ENCODE peak calls at places on chromosomes 6 and 20, in five cellular contexts. Y is mammary epithelial cell, Q is neural progenitor cell, D is GM23338, G is PC-9. F is an unnamed sample. For H3K27me3, the result is how much of the 10 kb centered on the place peaks cover.

GRCh38 chr6:130851026-130851425 is 23.8 kb downstream of the SMLR1 start:
- DNase-seq in G (no peak), Y (no peak), Q (no peak), D (no peak), F (no peak)

GRCh38 chr20:44930517-44931168 is 20.8 kb downstream of the PABPC1L start:
- DNase-seq in Y (no peak), Q (no peak), G (no peak), D (no peak), F (no peak)

GRCh38 chr20:41446471-41446870 is 79.9 kb upstream of the EMILIN3 start:
- DNase-seq in Q (no peak), D (no peak), Y (no peak), G (no peak), F (no peak)

GRCh38 chr6:90000864-90001731 is 106.8 kb downstream of the GJA10 start:
- DNase-seq in D (no peak), Y (peak), Q (no peak), G (no peak), F (peak)

GRCh38 chr6:149043476-149044130 is 273.9 kb upstream of the TAB2 start:
- DNase-seq in D (peak), Q (peak), G (no peak), Y (no peak), F (peak)

GRCh38 chr20:53080969-53081871 is 109.1 kb downstream of the TSHZ2 start:
- DNase-seq in Q (no peak), Y (peak), D (no peak), G (no peak), F (no peak)

GRCh38 chr6:71481021-71481420 is 192.4 kb downstream of the OGFRL1 start:
- DNase-seq in Q (no peak), D (no peak), G (no peak), Y (no peak), F (no peak)

GRCh38 chr20:4082406-4083102 is 67.2 kb upstream of the RNF24 start:
- DNase-seq in Q (peak), Y (peak), D (peak), G (peak), F (peak)

GRCh38 chr20:37956099-37956498 is 53.2 kb downstream of the VSTM2L start:
- DNase-seq in G (no peak), Y (no peak), D (no peak), Q (no peak), F (peak)

GRCh38 chr6:105374010-105374420 is 28.9 kb downstream of the PREP start:
- DNase-seq in Q (no peak), G (peak), D (no peak), Y (peak), F (peak)

GRCh38 chr20:58625585-58625984 is 25.5 kb upstream of the STX16 start:
- DNase-seq in Y (no peak), Q (no peak), G (no peak), D (no peak), F (no peak)

GRCh38 chr20:18504479-18505060 is 3.2 kb upstream of the SEC23B start:
- DNase-seq in Q (no peak), D (peak), Y (no peak), G (no peak), F (no peak)

GRCh38 chr20:42945194-42945593 is 244.5 kb downstream of the PTPRT start:
- DNase-seq in D (no peak), G (no peak), Y (no peak), Q (peak), F (no peak)

GRCh38 chr20:51542033-51542893 is at the start of gene NFATC2:
- DNase-seq in Y (no peak), D (peak), Q (peak), G (no peak), F (no peak)

GRCh38 chr6:25180630-25181375 is 98.4 kb upstream of the CARMIL1 start:
- DNase-seq in G (no peak), Q (no peak), D (no peak), Y (no peak), F (no peak)

GRCh38 chr20:64143018-64143801 is 21.0 kb upstream of the MYT1 start:
- DNase-seq in Q (peak), D (no peak), Y (no peak), G (no peak), F (no peak)

GRCh38 chr6:89368107-89368506 is 15.6 kb upstream of the UBE2J1 start:
- DNase-seq in Y (peak), Q (peak), G (no peak), D (peak), F (peak)

GRCh38 chr6:23659125-23659524 is 466.9 kb upstream of the NRSN1 start:
- DNase-seq in Q (peak), Y (no peak), G (no peak), D (peak), F (peak)

DNA sequence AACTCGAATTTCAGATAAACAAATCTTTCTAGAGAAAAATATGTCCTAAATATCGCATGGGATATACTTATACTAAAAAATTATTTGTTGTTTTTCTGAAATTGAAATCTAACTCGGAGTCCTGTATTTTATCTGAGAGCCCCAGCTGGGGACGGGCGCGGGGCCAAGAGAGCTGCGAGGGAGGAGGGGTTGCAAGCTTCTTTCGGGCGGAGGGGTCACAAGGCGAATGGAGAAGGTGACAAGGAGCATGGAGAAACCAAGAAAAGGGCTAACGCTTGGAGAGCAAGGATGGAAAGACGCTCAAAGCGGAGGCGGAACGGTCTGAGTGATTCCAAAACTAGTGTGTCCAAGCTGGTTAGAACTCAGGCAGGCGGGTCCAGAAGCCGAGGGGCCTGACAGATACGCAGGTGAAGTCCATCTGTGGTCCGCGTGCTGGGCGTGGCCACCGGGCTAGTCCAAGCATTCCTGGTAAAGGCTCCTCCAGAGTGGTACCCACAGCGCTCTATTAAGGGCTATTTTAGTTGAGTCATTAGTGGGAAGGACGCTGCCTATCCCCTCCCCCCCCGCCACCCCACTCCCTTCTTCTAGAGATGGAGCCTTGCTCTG is 41.5 kb upstream of the ZNFX1 start:
- DNase-seq in Y (no peak), G (no peak), D (peak), Q (no peak), F (no peak)
- TF ChIP-seq EZH2 in Y (no peak), G (no peak), D (peak), Q (peak), F (no peak)

GRCh38 chr6:30044630-30045029 is 16.4 kb upstream of the POLR1H start:
- DNase-seq in G (peak), Y (peak), D (no peak), Q (no peak), F (no peak)
- H3K27me3 ChIP-seq in G (under half), Y (under half), D (under half), Q (under half), F (under half)

DNA sequence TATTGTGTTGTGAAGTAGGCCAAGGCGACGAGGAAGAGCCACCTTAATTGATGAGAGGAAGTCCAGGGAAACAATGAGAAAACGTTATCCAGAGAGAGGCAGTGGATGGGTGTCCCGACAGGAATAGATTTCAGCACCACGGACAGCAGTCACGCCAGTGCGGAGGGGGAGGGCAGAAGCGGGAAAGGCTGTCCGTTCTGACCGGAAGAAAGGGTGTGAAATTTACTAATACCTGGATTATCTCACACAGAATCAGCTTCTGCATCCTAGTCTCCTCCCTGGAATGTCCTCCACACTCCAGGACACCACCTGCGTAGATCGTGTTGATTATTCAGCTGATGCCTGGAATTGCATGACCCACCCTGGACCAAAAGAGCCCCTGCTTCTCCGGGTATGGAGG is 7.4 kb upstream of the BPIFA3 start:
- DNase-seq in G (peak), Q (peak), Y (peak), D (peak), F (peak)
- TF ChIP-seq EZH2 in G (no peak), Q (no peak), Y (no peak), D (no peak), F (no peak)

GRCh38 chr6:28767133-28767532 is 156.7 kb downstream of the TRIM27 start:
- DNase-seq in Y (no peak), Q (no peak), G (no peak), D (no peak), F (no peak)

GRCh38 chr6:28765978-28766351 is 157.8 kb downstream of the TRIM27 start:
- DNase-seq in Y (no peak), Q (peak), D (no peak), G (no peak), F (no peak)

GRCh38 chr6:28767691-28768090 is 156.1 kb downstream of the TRIM27 start:
- DNase-seq in G (no peak), Q (no peak), D (no peak), Y (no peak), F (no peak)

GRCh38 chr6:28764761-28765282 is 159.0 kb downstream of the TRIM27 start:
- DNase-seq in G (no peak), Y (no peak), D (no peak), Q (no peak), F (no peak)

DNA sequence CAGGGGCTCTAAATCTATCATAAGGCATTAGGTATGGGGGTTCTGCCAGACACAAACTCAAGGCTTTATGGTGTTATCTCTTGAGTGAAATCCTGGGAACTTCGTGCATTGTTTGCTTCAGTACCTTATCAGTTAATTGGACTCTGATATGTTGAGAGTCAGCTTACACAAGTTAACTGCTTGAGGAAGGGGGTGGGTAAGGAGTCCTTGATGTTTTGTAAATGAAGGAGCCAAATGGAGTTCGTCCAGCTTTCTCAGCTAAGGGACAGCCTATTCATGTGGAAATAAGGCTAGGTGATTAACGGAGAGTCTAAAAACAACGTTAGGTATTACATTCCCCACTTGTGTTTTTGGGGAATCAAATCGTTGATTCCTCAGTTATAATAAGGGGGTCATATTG is 157.4 kb downstream of the TRIM27 start:
- DNase-seq in G (no peak), D (peak), Y (no peak), Q (no peak), F (no peak)
- H3K27me3 ChIP-seq in G (under half), D (half or more), Y (half or more), Q (half or more), F (under half)

DNA sequence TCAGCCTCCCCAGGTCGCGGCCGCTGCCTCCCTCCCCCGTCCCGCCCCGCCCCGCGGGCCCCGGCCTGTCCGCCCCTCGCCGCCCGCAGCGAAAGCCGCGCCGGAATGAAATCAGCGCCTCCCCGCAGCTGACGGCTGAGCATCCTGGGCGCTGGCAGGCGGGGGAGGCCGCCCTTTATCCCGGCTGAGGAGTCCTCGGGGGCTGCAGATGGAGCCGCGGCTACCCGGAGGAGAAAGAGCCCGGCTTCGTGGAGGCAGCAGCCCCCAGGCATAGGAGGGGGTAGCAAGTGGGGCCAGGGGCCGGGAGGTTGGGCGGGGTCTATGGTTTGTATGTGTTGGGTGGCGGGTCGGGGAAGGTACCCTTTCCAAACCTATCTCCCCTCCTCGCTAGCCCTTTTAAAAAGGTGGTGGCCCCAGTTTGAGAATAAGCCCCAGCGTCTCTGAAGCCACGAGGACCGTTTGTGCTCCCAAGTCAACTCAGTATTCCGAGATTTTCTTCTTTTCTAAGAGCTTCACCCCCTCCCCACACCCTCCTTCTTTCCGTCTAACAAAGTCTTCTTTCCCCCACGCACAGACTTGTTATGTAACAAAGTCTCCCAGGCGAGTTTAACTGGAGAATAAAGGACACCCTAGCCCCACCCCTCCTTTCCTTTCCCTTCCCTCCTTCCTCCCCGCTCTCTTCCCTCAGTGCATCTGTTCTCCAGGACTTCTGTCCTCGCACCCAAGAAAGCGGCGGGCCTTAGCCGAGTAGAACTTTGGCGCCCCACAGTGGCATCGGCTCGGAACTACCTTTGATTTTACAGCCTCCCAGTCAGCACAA is 11.0 kb downstream of the POU3F2 start:
- DNase-seq in G (no peak), Q (peak), D (peak), Y (peak), F (peak)
- TF ChIP-seq EZH2 in G (no peak), Q (no peak), D (peak), Y (peak), F (no peak)

F was measured in A673.